ENCODE peak calls at places on chromosomes 16 and 17, in nine cellular contexts. One of them, this sample, is unnamed.

GRCh38 chr17:49101054-49101534 is 31.5 kb upstream of the B4GALNT2 start:
- DNase-seq in AG08395: no peak
- DNase-seq in HEK293T: no peak
- DNase-seq in OCI-LY7: no peak
- DNase-seq in AG09319: no peak
- DNase-seq in SW480: peak
- DNase-seq in HFF-Myc: no peak
- DNase-seq in NB4: no peak
- DNase-seq in naive B cell: no peak
- DNase-seq in this sample: no peak

GRCh38 chr16:6643083-6643686 is 689.5 kb upstream of the RBFOX1 start:
- DNase-seq in HEK293T: peak
- DNase-seq in NB4: peak
- DNase-seq in AG08395: peak
- DNase-seq in SW480: peak
- DNase-seq in AG09319: peak
- DNase-seq in HFF-Myc: peak
- DNase-seq in OCI-LY7: peak
- DNase-seq in naive B cell: peak
- DNase-seq in this sample: peak

GRCh38 chr17:14228903-14229302 is 7.8 kb downstream of the CDRT15 start:
- DNase-seq in NB4: no peak
- DNase-seq in HEK293T: no peak
- DNase-seq in AG08395: no peak
- DNase-seq in naive B cell: no peak
- DNase-seq in SW480: no peak
- DNase-seq in OCI-LY7: no peak
- DNase-seq in AG09319: peak
- DNase-seq in HFF-Myc: peak
- DNase-seq in this sample: no peak

GRCh38 chr16:51133130-51133529 is 17.9 kb downstream of the SALL1 start:
- DNase-seq in AG09319: no peak
- DNase-seq in SW480: no peak
- DNase-seq in AG08395: no peak
- DNase-seq in OCI-LY7: no peak
- DNase-seq in HFF-Myc: no peak
- DNase-seq in naive B cell: no peak
- DNase-seq in HEK293T: no peak
- DNase-seq in NB4: no peak
- DNase-seq in this sample: no peak

GRCh38 chr17:32285770-32286517 is 20.3 kb downstream of the RHBDL3 start:
- DNase-seq in NB4: no peak
- DNase-seq in OCI-LY7: no peak
- DNase-seq in HFF-Myc: no peak
- DNase-seq in HEK293T: no peak
- DNase-seq in AG08395: no peak
- DNase-seq in AG09319: no peak
- DNase-seq in naive B cell: no peak
- DNase-seq in SW480: no peak
- DNase-seq in this sample: no peak

GRCh38 chr16:86165479-86165878 is 266.5 kb downstream of the IRF8 start:
- DNase-seq in naive B cell: no peak
- DNase-seq in HEK293T: no peak
- DNase-seq in OCI-LY7: no peak
- DNase-seq in SW480: no peak
- DNase-seq in NB4: no peak
- DNase-seq in HFF-Myc: no peak
- DNase-seq in AG09319: no peak
- DNase-seq in AG08395: no peak
- DNase-seq in this sample: no peak

GRCh38 chr16:53785044-53785443 is 81.1 kb downstream of the FTO start:
- DNase-seq in HFF-Myc: no peak
- DNase-seq in NB4: no peak
- DNase-seq in AG09319: no peak
- DNase-seq in HEK293T: no peak
- DNase-seq in naive B cell: no peak
- DNase-seq in SW480: no peak
- DNase-seq in OCI-LY7: no peak
- DNase-seq in AG08395: no peak
- DNase-seq in this sample: no peak

GRCh38 chr17:80124351-80124981 is 22.5 kb downstream of the EIF4A3 start:
- DNase-seq in naive B cell: no peak
- DNase-seq in AG08395: no peak
- DNase-seq in NB4: no peak
- DNase-seq in OCI-LY7: no peak
- DNase-seq in SW480: peak
- DNase-seq in HEK293T: peak
- DNase-seq in AG09319: no peak
- DNase-seq in HFF-Myc: no peak
- DNase-seq in this sample: peak

GRCh38 chr16:12158428-12158827 is 181.9 kb downstream of the SNX29 start:
- DNase-seq in AG08395: peak
- DNase-seq in HEK293T: no peak
- DNase-seq in AG09319: peak
- DNase-seq in HFF-Myc: peak
- DNase-seq in naive B cell: no peak
- DNase-seq in NB4: no peak
- DNase-seq in OCI-LY7: no peak
- DNase-seq in SW480: peak
- DNase-seq in this sample: no peak

GRCh38 chr16:2511128-2511785 is 2.5 kb upstream of the ATP6V0C start:
- DNase-seq in AG08395: peak
- DNase-seq in NB4: no peak
- DNase-seq in HFF-Myc: no peak
- DNase-seq in SW480: no peak
- DNase-seq in naive B cell: no peak
- DNase-seq in AG09319: no peak
- DNase-seq in HEK293T: no peak
- DNase-seq in OCI-LY7: no peak
- DNase-seq in this sample: no peak

GRCh38 chr16:8951447-8952280 is 12.0 kb downstream of the USP7 start:
- DNase-seq in AG09319: no peak
- DNase-seq in OCI-LY7: peak
- DNase-seq in NB4: no peak
- DNase-seq in HFF-Myc: no peak
- DNase-seq in HEK293T: no peak
- DNase-seq in AG08395: no peak
- DNase-seq in naive B cell: peak
- DNase-seq in SW480: no peak
- DNase-seq in this sample: no peak

GRCh38 chr17:62761884-62762283 is 46.2 kb downstream of the MARCHF10 start:
- DNase-seq in naive B cell: no peak
- DNase-seq in AG08395: no peak
- DNase-seq in AG09319: no peak
- DNase-seq in HFF-Myc: no peak
- DNase-seq in OCI-LY7: no peak
- DNase-seq in SW480: no peak
- DNase-seq in HEK293T: no peak
- DNase-seq in NB4: no peak
- DNase-seq in this sample: no peak

GRCh38 chr17:60631119-60631518 is 31.1 kb downstream of the PPM1D start:
- DNase-seq in NB4: peak
- DNase-seq in AG09319: no peak
- DNase-seq in naive B cell: no peak
- DNase-seq in OCI-LY7: no peak
- DNase-seq in HFF-Myc: no peak
- DNase-seq in SW480: no peak
- DNase-seq in AG08395: no peak
- DNase-seq in HEK293T: no peak
- DNase-seq in this sample: no peak

GRCh38 chr16:11675561-11676511 is 7.6 kb downstream of the SNN start:
- DNase-seq in AG08395: no peak
- DNase-seq in SW480: peak
- DNase-seq in HFF-Myc: no peak
- DNase-seq in naive B cell: no peak
- DNase-seq in NB4: no peak
- DNase-seq in AG09319: no peak
- DNase-seq in HEK293T: no peak
- DNase-seq in OCI-LY7: no peak
- DNase-seq in this sample: no peak

GRCh38 chr16:90048737-90049330 is 28.3 kb downstream of the PRDM7 start:
- DNase-seq in AG08395: no peak
- DNase-seq in NB4: no peak
- DNase-seq in HFF-Myc: no peak
- DNase-seq in HEK293T: no peak
- DNase-seq in SW480: no peak
- DNase-seq in OCI-LY7: no peak
- DNase-seq in naive B cell: no peak
- DNase-seq in AG09319: no peak
- DNase-seq in this sample: no peak

GRCh38 chr16:56350491-56351405 is 74.6 kb downstream of the AMFR start:
- DNase-seq in OCI-LY7: no peak
- DNase-seq in SW480: no peak
- DNase-seq in HFF-Myc: no peak
- DNase-seq in AG08395: no peak
- DNase-seq in AG09319: no peak
- DNase-seq in naive B cell: no peak
- DNase-seq in HEK293T: no peak
- DNase-seq in NB4: no peak
- DNase-seq in this sample: no peak

GRCh38 chr17:48725005-48725293 is 2.0 kb downstream of the PRAC2 start:
- DNase-seq in AG09319: no peak
- DNase-seq in naive B cell: no peak
- DNase-seq in HFF-Myc: no peak
- DNase-seq in AG08395: no peak
- DNase-seq in OCI-LY7: no peak
- DNase-seq in NB4: peak
- DNase-seq in SW480: no peak
- DNase-seq in HEK293T: no peak
- DNase-seq in this sample: no peak

GRCh38 chr17:45170976-45171337 is 9.3 kb downstream of the HEXIM2 start:
- DNase-seq in AG09319: peak
- DNase-seq in AG08395: peak
- DNase-seq in SW480: peak
- DNase-seq in OCI-LY7: no peak
- DNase-seq in HFF-Myc: no peak
- DNase-seq in NB4: peak
- DNase-seq in naive B cell: no peak
- DNase-seq in HEK293T: no peak
- DNase-seq in this sample: no peak

GRCh38 chr17:60554377-60554788 is 28.3 kb upstream of the APPBP2 start:
- DNase-seq in SW480: no peak
- DNase-seq in NB4: no peak
- DNase-seq in HFF-Myc: peak
- DNase-seq in OCI-LY7: no peak
- DNase-seq in AG08395: no peak
- DNase-seq in HEK293T: no peak
- DNase-seq in naive B cell: no peak
- DNase-seq in AG09319: peak
- DNase-seq in this sample: no peak

GRCh38 chr16:4828567-4829320 is 18.3 kb downstream of the GLYR1 start:
- DNase-seq in HFF-Myc: no peak
- DNase-seq in HEK293T: no peak
- DNase-seq in SW480: no peak
- DNase-seq in NB4: no peak
- DNase-seq in OCI-LY7: no peak
- DNase-seq in AG09319: no peak
- DNase-seq in AG08395: no peak
- DNase-seq in naive B cell: no peak
- DNase-seq in this sample: no peak

GRCh38 chr17:49016775-49017463 is 19.7 kb downstream of the IGF2BP1 start:
- DNase-seq in NB4: no peak
- DNase-seq in AG08395: peak
- DNase-seq in OCI-LY7: no peak
- DNase-seq in SW480: peak
- DNase-seq in AG09319: no peak
- DNase-seq in HFF-Myc: no peak
- DNase-seq in naive B cell: no peak
- DNase-seq in HEK293T: no peak
- DNase-seq in this sample: no peak

GRCh38 chr17:21131090-21131616 is 4.4 kb downstream of the DHRS7B start:
- DNase-seq in NB4: no peak
- DNase-seq in AG09319: no peak
- DNase-seq in naive B cell: no peak
- DNase-seq in HEK293T: no peak
- DNase-seq in HFF-Myc: no peak
- DNase-seq in AG08395: no peak
- DNase-seq in SW480: no peak
- DNase-seq in OCI-LY7: no peak
- DNase-seq in this sample: no peak

GRCh38 chr16:84993926-84994325 is 17.4 kb downstream of the ZDHHC7 start:
- DNase-seq in AG09319: no peak
- DNase-seq in HEK293T: no peak
- DNase-seq in SW480: no peak
- DNase-seq in AG08395: no peak
- DNase-seq in OCI-LY7: no peak
- DNase-seq in HFF-Myc: no peak
- DNase-seq in NB4: no peak
- DNase-seq in naive B cell: no peak
- DNase-seq in this sample: no peak

GRCh38 chr17:17356149-17356930 is 53.2 kb downstream of the NT5M start:
- DNase-seq in AG09319: peak
- DNase-seq in HEK293T: peak
- DNase-seq in HFF-Myc: peak
- DNase-seq in naive B cell: peak
- DNase-seq in AG08395: peak
- DNase-seq in SW480: peak
- DNase-seq in OCI-LY7: peak
- DNase-seq in NB4: peak
- DNase-seq in this sample: peak

GRCh38 chr16:85840801-85841200 is 41.3 kb downstream of the COX4I1 start:
- DNase-seq in AG08395: no peak
- DNase-seq in OCI-LY7: no peak
- DNase-seq in AG09319: no peak
- DNase-seq in HEK293T: no peak
- DNase-seq in HFF-Myc: no peak
- DNase-seq in naive B cell: no peak
- DNase-seq in NB4: no peak
- DNase-seq in SW480: no peak
- DNase-seq in this sample: no peak

GRCh38 chr17:80924111-80924806 is 67.4 kb upstream of the CHMP6 start:
- DNase-seq in HFF-Myc: no peak
- DNase-seq in NB4: no peak
- DNase-seq in HEK293T: no peak
- DNase-seq in AG08395: no peak
- DNase-seq in OCI-LY7: no peak
- DNase-seq in AG09319: no peak
- DNase-seq in SW480: no peak
- DNase-seq in naive B cell: no peak
- DNase-seq in this sample: no peak

GRCh38 chr17:53353919-53354351 is 468.8 kb upstream of the KIF2B start:
- DNase-seq in HFF-Myc: no peak
- DNase-seq in SW480: no peak
- DNase-seq in NB4: no peak
- DNase-seq in HEK293T: no peak
- DNase-seq in AG08395: no peak
- DNase-seq in AG09319: no peak
- DNase-seq in OCI-LY7: no peak
- DNase-seq in naive B cell: no peak
- DNase-seq in this sample: no peak

GRCh38 chr17:71494045-71494444 is 626.8 kb upstream of the SOX9 start:
- DNase-seq in naive B cell: no peak
- DNase-seq in HEK293T: no peak
- DNase-seq in OCI-LY7: no peak
- DNase-seq in SW480: no peak
- DNase-seq in HFF-Myc: no peak
- DNase-seq in NB4: no peak
- DNase-seq in AG09319: no peak
- DNase-seq in AG08395: peak
- DNase-seq in this sample: no peak

GRCh38 chr17:81094224-81094743 is 59.3 kb downstream of the BAIAP2 start:
- DNase-seq in AG08395: no peak
- DNase-seq in OCI-LY7: no peak
- DNase-seq in NB4: no peak
- DNase-seq in HFF-Myc: no peak
- DNase-seq in naive B cell: no peak
- DNase-seq in HEK293T: no peak
- DNase-seq in SW480: no peak
- DNase-seq in AG09319: no peak
- DNase-seq in this sample: no peak

GRCh38 chr17:78665952-78666920 is 89.0 kb upstream of the DNAH17 start:
- DNase-seq in HFF-Myc: no peak
- DNase-seq in SW480: peak
- DNase-seq in AG09319: no peak
- DNase-seq in OCI-LY7: peak
- DNase-seq in NB4: peak
- DNase-seq in HEK293T: no peak
- DNase-seq in AG08395: peak
- DNase-seq in naive B cell: peak
- DNase-seq in this sample: no peak

GRCh38 chr17:40658396-40658795 is 6.6 kb downstream of the KRT222 start:
- DNase-seq in SW480: no peak
- DNase-seq in naive B cell: no peak
- DNase-seq in AG09319: no peak
- DNase-seq in OCI-LY7: no peak
- DNase-seq in AG08395: no peak
- DNase-seq in HFF-Myc: no peak
- DNase-seq in HEK293T: no peak
- DNase-seq in NB4: no peak
- DNase-seq in this sample: no peak